ENCODE peak calls at places on chromosomes 1 and 21, in nine cellular contexts. One of them, this sample, is unnamed.

GRCh38 chr1:200411406-200412257 is 1.8 kb upstream of the ZNF281 start:
- DNase-seq in IMR-90: no peak
- DNase-seq in T follicular helper cell: no peak
- DNase-seq in D341Med: no peak
- DNase-seq in endothelial cell: peak
- DNase-seq in stimulated activated CD8-positive, alpha-beta memory T cell treated with anti-CD3 and anti-CD28 coated beads, Interleukin-15, amount 100 ng/mL, for 1 hour: no peak
- DNase-seq in effector CD4-positive, alpha-beta T cell: no peak
- DNase-seq in NCI-H146: no peak
- DNase-seq in NCI-H748 treated with DMSO at 0.1 percent for 48 hours: no peak
- DNase-seq in this sample: no peak

GRCh38 chr1:11851171-11851570 is 3.6 kb upstream of the NPPA start:
- DNase-seq in endothelial cell: no peak
- DNase-seq in NCI-H748 treated with DMSO at 0.1 percent for 48 hours: no peak
- DNase-seq in stimulated activated CD8-positive, alpha-beta memory T cell treated with anti-CD3 and anti-CD28 coated beads, Interleukin-15, amount 100 ng/mL, for 1 hour: no peak
- DNase-seq in D341Med: no peak
- DNase-seq in IMR-90: no peak
- DNase-seq in NCI-H146: no peak
- DNase-seq in T follicular helper cell: no peak
- DNase-seq in effector CD4-positive, alpha-beta T cell: no peak
- DNase-seq in this sample: no peak

GRCh38 chr21:38798481-38798882 is 7.2 kb upstream of the ETS2 start:
- DNase-seq in T follicular helper cell: no peak
- DNase-seq in IMR-90: no peak
- DNase-seq in endothelial cell: no peak
- DNase-seq in NCI-H748 treated with DMSO at 0.1 percent for 48 hours: no peak
- DNase-seq in D341Med: no peak
- DNase-seq in NCI-H146: no peak
- DNase-seq in stimulated activated CD8-positive, alpha-beta memory T cell treated with anti-CD3 and anti-CD28 coated beads, Interleukin-15, amount 100 ng/mL, for 1 hour: no peak
- DNase-seq in effector CD4-positive, alpha-beta T cell: no peak
- DNase-seq in this sample: peak

GRCh38 chr21:9837946-9838801 is 683.2 kb upstream of the TPTE start:
- DNase-seq in NCI-H748 treated with DMSO at 0.1 percent for 48 hours: peak
- DNase-seq in T follicular helper cell: no peak
- DNase-seq in endothelial cell: no peak
- DNase-seq in D341Med: no peak
- DNase-seq in NCI-H146: no peak
- DNase-seq in IMR-90: no peak
- DNase-seq in effector CD4-positive, alpha-beta T cell: no peak
- DNase-seq in stimulated activated CD8-positive, alpha-beta memory T cell treated with anti-CD3 and anti-CD28 coated beads, Interleukin-15, amount 100 ng/mL, for 1 hour: no peak
- DNase-seq in this sample: no peak

GRCh38 chr21:44626262-44626661 is 631 bp upstream of the KRTAP10-9 start:
- DNase-seq in IMR-90: no peak
- DNase-seq in NCI-H146: no peak
- DNase-seq in NCI-H748 treated with DMSO at 0.1 percent for 48 hours: no peak
- DNase-seq in endothelial cell: no peak
- DNase-seq in T follicular helper cell: no peak
- DNase-seq in stimulated activated CD8-positive, alpha-beta memory T cell treated with anti-CD3 and anti-CD28 coated beads, Interleukin-15, amount 100 ng/mL, for 1 hour: no peak
- DNase-seq in D341Med: no peak
- DNase-seq in effector CD4-positive, alpha-beta T cell: no peak
- DNase-seq in this sample: no peak

GRCh38 chr1:74819062-74819461 is 86.1 kb downstream of the TYW3 start:
- DNase-seq in stimulated activated CD8-positive, alpha-beta memory T cell treated with anti-CD3 and anti-CD28 coated beads, Interleukin-15, amount 100 ng/mL, for 1 hour: no peak
- DNase-seq in T follicular helper cell: no peak
- DNase-seq in IMR-90: peak
- DNase-seq in effector CD4-positive, alpha-beta T cell: no peak
- DNase-seq in NCI-H748 treated with DMSO at 0.1 percent for 48 hours: no peak
- DNase-seq in NCI-H146: no peak
- DNase-seq in endothelial cell: no peak
- DNase-seq in D341Med: no peak
- DNase-seq in this sample: peak

GRCh38 chr21:29671728-29672127 is 268.1 kb downstream of the GRIK1 start:
- DNase-seq in effector CD4-positive, alpha-beta T cell: no peak
- DNase-seq in T follicular helper cell: no peak
- DNase-seq in NCI-H748 treated with DMSO at 0.1 percent for 48 hours: no peak
- DNase-seq in NCI-H146: no peak
- DNase-seq in stimulated activated CD8-positive, alpha-beta memory T cell treated with anti-CD3 and anti-CD28 coated beads, Interleukin-15, amount 100 ng/mL, for 1 hour: no peak
- DNase-seq in D341Med: no peak
- DNase-seq in endothelial cell: no peak
- DNase-seq in IMR-90: no peak
- DNase-seq in this sample: no peak

GRCh38 chr21:42847051-42847707 is 32.2 kb downstream of the WDR4 start:
- DNase-seq in endothelial cell: no peak
- DNase-seq in effector CD4-positive, alpha-beta T cell: no peak
- DNase-seq in T follicular helper cell: no peak
- DNase-seq in IMR-90: no peak
- DNase-seq in NCI-H146: no peak
- DNase-seq in stimulated activated CD8-positive, alpha-beta memory T cell treated with anti-CD3 and anti-CD28 coated beads, Interleukin-15, amount 100 ng/mL, for 1 hour: no peak
- DNase-seq in NCI-H748 treated with DMSO at 0.1 percent for 48 hours: no peak
- DNase-seq in D341Med: peak
- DNase-seq in this sample: no peak

GRCh38 chr1:8406011-8406410 is 88.1 kb downstream of the SLC45A1 start:
- DNase-seq in endothelial cell: no peak
- DNase-seq in IMR-90: no peak
- DNase-seq in effector CD4-positive, alpha-beta T cell: no peak
- DNase-seq in NCI-H146: no peak
- DNase-seq in D341Med: no peak
- DNase-seq in NCI-H748 treated with DMSO at 0.1 percent for 48 hours: no peak
- DNase-seq in T follicular helper cell: no peak
- DNase-seq in stimulated activated CD8-positive, alpha-beta memory T cell treated with anti-CD3 and anti-CD28 coated beads, Interleukin-15, amount 100 ng/mL, for 1 hour: no peak
- DNase-seq in this sample: no peak

This sample was measured in mesenchymal stem cell.